ENCODE peak calls at places on chromosomes 7 and 10, in four cellular contexts. I, K, U and G are unnamed samples.

GRCh38 chr7:16579216-16579615 is 52.6 kb downstream of the LRRC72 start:
- DNase-seq in I (no peak), K (no peak), U (no peak), G (no peak)

GRCh38 chr10:95434583-95434982 is 126.6 kb downstream of the SORBS1 start:
- DNase-seq in I (no peak), K (no peak), U (no peak), G (no peak)

GRCh38 chr10:43998021-43998809 is 349.5 kb upstream of the ZNF32 start:
- DNase-seq in I (no peak), K (no peak), U (peak), G (no peak)

GRCh38 chr10:89167915-89168314 is 39.2 kb downstream of the CH25H start:
- DNase-seq in I (no peak), K (no peak), U (no peak), G (no peak)

GRCh38 chr7:32890553-32891045 is 961 bp downstream of the KBTBD2 start:
- DNase-seq in I (peak), K (no peak), U (peak), G (peak)

GRCh38 chr10:51095444-51095843 is 21.2 kb downstream of the PRKG1 start:
- DNase-seq in I (no peak), K (no peak), U (no peak), G (no peak)

GRCh38 chr7:75017832-75018231 is 53.3 kb downstream of the CASTOR2 start:
- DNase-seq in I (no peak), K (no peak), U (no peak), G (no peak)

GRCh38 chr7:106466867-106467266 is 182.1 kb upstream of the NAMPT start:
- DNase-seq in I (no peak), K (no peak), U (no peak), G (no peak)

GRCh38 chr10:24156686-24157085 is 52.3 kb upstream of the KIAA1217 start:
- DNase-seq in I (no peak), K (no peak), U (no peak), G (no peak)

GRCh38 chr7:131538071-131538790 is 18.2 kb downstream of the PODXL start:
- DNase-seq in I (no peak), K (peak), U (no peak), G (no peak)